ENCODE peak calls at places on chromosomes 2 and 18, in seven cellular contexts. One of them, this sample, is unnamed.

GRCh38 chr2:218992703-218993344 is 398 bp downstream of the CRYBA2 start:
- DNase-seq in psoas muscle: no peak
- DNase-seq in activated CD4-positive, alpha-beta T cell treated with anti-CD3 and anti-CD28 coated beads for 4 hours: no peak
- DNase-seq in NCI-H345: no peak
- DNase-seq in NCI-H2171: no peak
- DNase-seq in activated T-cell treated with anti-CD3 and anti-CD28 coated beads for 4 hours: no peak
- DNase-seq in stromal cell of bone marrow: no peak
- DNase-seq in this sample: no peak

GRCh38 chr2:216653931-216654365 is 20.7 kb downstream of the IGFBP2 start:
- DNase-seq in psoas muscle: no peak
- DNase-seq in NCI-H2171: no peak
- DNase-seq in NCI-H345: no peak
- DNase-seq in stromal cell of bone marrow: no peak
- DNase-seq in activated CD4-positive, alpha-beta T cell treated with anti-CD3 and anti-CD28 coated beads for 4 hours: no peak
- DNase-seq in activated T-cell treated with anti-CD3 and anti-CD28 coated beads for 4 hours: no peak
- DNase-seq in this sample: no peak

GRCh38 chr2:215052404-215052803 is 86.0 kb downstream of the ABCA12 start:
- DNase-seq in NCI-H2171: no peak
- DNase-seq in psoas muscle: no peak
- DNase-seq in NCI-H345: no peak
- DNase-seq in stromal cell of bone marrow: no peak
- DNase-seq in activated T-cell treated with anti-CD3 and anti-CD28 coated beads for 4 hours: no peak
- DNase-seq in activated CD4-positive, alpha-beta T cell treated with anti-CD3 and anti-CD28 coated beads for 4 hours: no peak
- DNase-seq in this sample: no peak

GRCh38 chr2:226478121-226478809 is 321.4 kb downstream of the IRS1 start:
- DNase-seq in NCI-H345: no peak
- DNase-seq in stromal cell of bone marrow: peak
- DNase-seq in activated T-cell treated with anti-CD3 and anti-CD28 coated beads for 4 hours: no peak
- DNase-seq in psoas muscle: peak
- DNase-seq in activated CD4-positive, alpha-beta T cell treated with anti-CD3 and anti-CD28 coated beads for 4 hours: no peak
- DNase-seq in NCI-H2171: no peak
- DNase-seq in this sample: peak

GRCh38 chr2:128701443-128701842 is 382.8 kb upstream of the HS6ST1 start:
- DNase-seq in psoas muscle: no peak
- DNase-seq in stromal cell of bone marrow: no peak
- DNase-seq in NCI-H345: no peak
- DNase-seq in activated CD4-positive, alpha-beta T cell treated with anti-CD3 and anti-CD28 coated beads for 4 hours: no peak
- DNase-seq in NCI-H2171: no peak
- DNase-seq in activated T-cell treated with anti-CD3 and anti-CD28 coated beads for 4 hours: no peak
- DNase-seq in this sample: no peak

GRCh38 chr18:40404284-40404683 is 1550.8 kb upstream of the PIK3C3 start:
- DNase-seq in NCI-H2171: no peak
- DNase-seq in NCI-H345: no peak
- DNase-seq in activated T-cell treated with anti-CD3 and anti-CD28 coated beads for 4 hours: no peak
- DNase-seq in psoas muscle: no peak
- DNase-seq in stromal cell of bone marrow: no peak
- DNase-seq in activated CD4-positive, alpha-beta T cell treated with anti-CD3 and anti-CD28 coated beads for 4 hours: no peak
- DNase-seq in this sample: no peak

GRCh38 chr2:30768708-30769580 is 38.3 kb downstream of the CAPN13 start:
- DNase-seq in activated T-cell treated with anti-CD3 and anti-CD28 coated beads for 4 hours: no peak
- DNase-seq in stromal cell of bone marrow: no peak
- DNase-seq in psoas muscle: no peak
- DNase-seq in NCI-H345: no peak
- DNase-seq in NCI-H2171: no peak
- DNase-seq in activated CD4-positive, alpha-beta T cell treated with anti-CD3 and anti-CD28 coated beads for 4 hours: no peak
- DNase-seq in this sample: no peak

GRCh38 chr18:34592961-34593382 is 117.1 kb upstream of the DTNA start:
- DNase-seq in psoas muscle: peak
- DNase-seq in NCI-H345: no peak
- DNase-seq in stromal cell of bone marrow: peak
- DNase-seq in activated T-cell treated with anti-CD3 and anti-CD28 coated beads for 4 hours: no peak
- DNase-seq in activated CD4-positive, alpha-beta T cell treated with anti-CD3 and anti-CD28 coated beads for 4 hours: no peak
- DNase-seq in NCI-H2171: no peak
- DNase-seq in this sample: peak

GRCh38 chr2:3738454-3738853 is 35.1 kb downstream of the DCDC2C start:
- DNase-seq in psoas muscle: no peak
- DNase-seq in NCI-H345: peak
- DNase-seq in activated T-cell treated with anti-CD3 and anti-CD28 coated beads for 4 hours: no peak
- DNase-seq in stromal cell of bone marrow: no peak
- DNase-seq in NCI-H2171: peak
- DNase-seq in activated CD4-positive, alpha-beta T cell treated with anti-CD3 and anti-CD28 coated beads for 4 hours: no peak
- DNase-seq in this sample: peak

GRCh38 chr2:190486037-190486623 is 48.4 kb downstream of the NEMP2 start:
- DNase-seq in NCI-H345: no peak
- DNase-seq in stromal cell of bone marrow: no peak
- DNase-seq in activated CD4-positive, alpha-beta T cell treated with anti-CD3 and anti-CD28 coated beads for 4 hours: no peak
- DNase-seq in NCI-H2171: no peak
- DNase-seq in psoas muscle: no peak
- DNase-seq in activated T-cell treated with anti-CD3 and anti-CD28 coated beads for 4 hours: no peak
- DNase-seq in this sample: no peak

GRCh38 chr2:81996332-81996731 is 1691.8 kb upstream of the LRRTM1 start:
- DNase-seq in psoas muscle: no peak
- DNase-seq in stromal cell of bone marrow: no peak
- DNase-seq in activated T-cell treated with anti-CD3 and anti-CD28 coated beads for 4 hours: no peak
- DNase-seq in NCI-H345: no peak
- DNase-seq in NCI-H2171: no peak
- DNase-seq in activated CD4-positive, alpha-beta T cell treated with anti-CD3 and anti-CD28 coated beads for 4 hours: no peak
- DNase-seq in this sample: no peak

GRCh38 chr2:108139521-108139920 is 100.2 kb upstream of the SULT1C3 start:
- DNase-seq in stromal cell of bone marrow: no peak
- DNase-seq in activated CD4-positive, alpha-beta T cell treated with anti-CD3 and anti-CD28 coated beads for 4 hours: no peak
- DNase-seq in NCI-H2171: no peak
- DNase-seq in NCI-H345: no peak
- DNase-seq in psoas muscle: no peak
- DNase-seq in activated T-cell treated with anti-CD3 and anti-CD28 coated beads for 4 hours: no peak
- DNase-seq in this sample: no peak

GRCh38 chr2:67669796-67670195 is 272.7 kb downstream of the ETAA1 start:
- DNase-seq in NCI-H345: no peak
- DNase-seq in activated T-cell treated with anti-CD3 and anti-CD28 coated beads for 4 hours: no peak
- DNase-seq in stromal cell of bone marrow: no peak
- DNase-seq in NCI-H2171: no peak
- DNase-seq in psoas muscle: no peak
- DNase-seq in activated CD4-positive, alpha-beta T cell treated with anti-CD3 and anti-CD28 coated beads for 4 hours: no peak
- DNase-seq in this sample: no peak

GRCh38 chr18:58726671-58727070 is 55.4 kb downstream of the MALT1 start:
- DNase-seq in psoas muscle: no peak
- DNase-seq in activated CD4-positive, alpha-beta T cell treated with anti-CD3 and anti-CD28 coated beads for 4 hours: no peak
- DNase-seq in NCI-H2171: no peak
- DNase-seq in stromal cell of bone marrow: no peak
- DNase-seq in activated T-cell treated with anti-CD3 and anti-CD28 coated beads for 4 hours: no peak
- DNase-seq in NCI-H345: no peak
- DNase-seq in this sample: no peak

GRCh38 chr18:11411021-11411420 is 198.4 kb upstream of the SLC35G4 start:
- DNase-seq in activated CD4-positive, alpha-beta T cell treated with anti-CD3 and anti-CD28 coated beads for 4 hours: no peak
- DNase-seq in NCI-H345: no peak
- DNase-seq in stromal cell of bone marrow: no peak
- DNase-seq in psoas muscle: no peak
- DNase-seq in activated T-cell treated with anti-CD3 and anti-CD28 coated beads for 4 hours: no peak
- DNase-seq in NCI-H2171: no peak
- DNase-seq in this sample: no peak

GRCh38 chr2:186531257-186531775 is 45.3 kb downstream of the ZC3H15 start:
- DNase-seq in stromal cell of bone marrow: no peak
- DNase-seq in psoas muscle: no peak
- DNase-seq in activated CD4-positive, alpha-beta T cell treated with anti-CD3 and anti-CD28 coated beads for 4 hours: no peak
- DNase-seq in NCI-H345: no peak
- DNase-seq in activated T-cell treated with anti-CD3 and anti-CD28 coated beads for 4 hours: no peak
- DNase-seq in NCI-H2171: no peak
- DNase-seq in this sample: no peak

GRCh38 chr2:163687213-163687612 is 48.6 kb downstream of the FIGN start:
- DNase-seq in psoas muscle: no peak
- DNase-seq in activated CD4-positive, alpha-beta T cell treated with anti-CD3 and anti-CD28 coated beads for 4 hours: no peak
- DNase-seq in activated T-cell treated with anti-CD3 and anti-CD28 coated beads for 4 hours: no peak
- DNase-seq in stromal cell of bone marrow: no peak
- DNase-seq in NCI-H345: no peak
- DNase-seq in NCI-H2171: no peak
- DNase-seq in this sample: no peak

GRCh38 chr2:17615152-17615551 is 74.7 kb downstream of the VSNL1 start:
- DNase-seq in activated T-cell treated with anti-CD3 and anti-CD28 coated beads for 4 hours: no peak
- DNase-seq in psoas muscle: no peak
- DNase-seq in NCI-H2171: no peak
- DNase-seq in stromal cell of bone marrow: no peak
- DNase-seq in activated CD4-positive, alpha-beta T cell treated with anti-CD3 and anti-CD28 coated beads for 4 hours: no peak
- DNase-seq in NCI-H345: no peak
- DNase-seq in this sample: no peak

GRCh38 chr2:191571163-191571769 is 106.7 kb upstream of the NABP1 start:
- DNase-seq in activated CD4-positive, alpha-beta T cell treated with anti-CD3 and anti-CD28 coated beads for 4 hours: peak
- DNase-seq in stromal cell of bone marrow: peak
- DNase-seq in NCI-H2171: no peak
- DNase-seq in activated T-cell treated with anti-CD3 and anti-CD28 coated beads for 4 hours: peak
- DNase-seq in psoas muscle: no peak
- DNase-seq in NCI-H345: no peak
- DNase-seq in this sample: peak

GRCh38 chr2:65057391-65058052 is 1.3 kb downstream of the CEP68 start:
- DNase-seq in activated T-cell treated with anti-CD3 and anti-CD28 coated beads for 4 hours: peak
- DNase-seq in NCI-H2171: no peak
- DNase-seq in psoas muscle: no peak
- DNase-seq in stromal cell of bone marrow: no peak
- DNase-seq in NCI-H345: peak
- DNase-seq in activated CD4-positive, alpha-beta T cell treated with anti-CD3 and anti-CD28 coated beads for 4 hours: peak
- DNase-seq in this sample: peak

GRCh38 chr2:38245114-38245641 is 131.9 kb downstream of the ATL2 start:
- DNase-seq in stromal cell of bone marrow: no peak
- DNase-seq in activated T-cell treated with anti-CD3 and anti-CD28 coated beads for 4 hours: no peak
- DNase-seq in activated CD4-positive, alpha-beta T cell treated with anti-CD3 and anti-CD28 coated beads for 4 hours: no peak
- DNase-seq in NCI-H345: no peak
- DNase-seq in psoas muscle: no peak
- DNase-seq in NCI-H2171: no peak
- DNase-seq in this sample: no peak

GRCh38 chr2:85893428-85894258 is 4.9 kb upstream of the ST3GAL5 start:
- DNase-seq in NCI-H345: no peak
- DNase-seq in psoas muscle: no peak
- DNase-seq in NCI-H2171: peak
- DNase-seq in stromal cell of bone marrow: no peak
- DNase-seq in activated T-cell treated with anti-CD3 and anti-CD28 coated beads for 4 hours: no peak
- DNase-seq in activated CD4-positive, alpha-beta T cell treated with anti-CD3 and anti-CD28 coated beads for 4 hours: no peak
- DNase-seq in this sample: peak

GRCh38 chr18:10234912-10235439 is 219.5 kb upstream of the APCDD1 start:
- DNase-seq in NCI-H2171: no peak
- DNase-seq in NCI-H345: peak
- DNase-seq in activated CD4-positive, alpha-beta T cell treated with anti-CD3 and anti-CD28 coated beads for 4 hours: no peak
- DNase-seq in stromal cell of bone marrow: no peak
- DNase-seq in psoas muscle: no peak
- DNase-seq in activated T-cell treated with anti-CD3 and anti-CD28 coated beads for 4 hours: no peak
- DNase-seq in this sample: no peak

GRCh38 chr2:119638891-119639539 is 40.0 kb upstream of the TMEM177 start:
- DNase-seq in NCI-H345: peak
- DNase-seq in NCI-H2171: no peak
- DNase-seq in activated T-cell treated with anti-CD3 and anti-CD28 coated beads for 4 hours: no peak
- DNase-seq in stromal cell of bone marrow: no peak
- DNase-seq in activated CD4-positive, alpha-beta T cell treated with anti-CD3 and anti-CD28 coated beads for 4 hours: no peak
- DNase-seq in psoas muscle: no peak
- DNase-seq in this sample: no peak

GRCh38 chr18:46736136-46736535 is 20.7 kb downstream of the ST8SIA5 start:
- DNase-seq in stromal cell of bone marrow: no peak
- DNase-seq in activated CD4-positive, alpha-beta T cell treated with anti-CD3 and anti-CD28 coated beads for 4 hours: no peak
- DNase-seq in psoas muscle: no peak
- DNase-seq in activated T-cell treated with anti-CD3 and anti-CD28 coated beads for 4 hours: no peak
- DNase-seq in NCI-H345: no peak
- DNase-seq in NCI-H2171: no peak
- DNase-seq in this sample: no peak

GRCh38 chr2:17591846-17592245 is 51.4 kb downstream of the VSNL1 start:
- DNase-seq in activated CD4-positive, alpha-beta T cell treated with anti-CD3 and anti-CD28 coated beads for 4 hours: no peak
- DNase-seq in activated T-cell treated with anti-CD3 and anti-CD28 coated beads for 4 hours: no peak
- DNase-seq in psoas muscle: no peak
- DNase-seq in NCI-H345: no peak
- DNase-seq in stromal cell of bone marrow: no peak
- DNase-seq in NCI-H2171: no peak
- DNase-seq in this sample: no peak

GRCh38 chr2:52810460-52810859 is 957.1 kb upstream of the CHAC2 start:
- DNase-seq in psoas muscle: no peak
- DNase-seq in stromal cell of bone marrow: peak
- DNase-seq in activated CD4-positive, alpha-beta T cell treated with anti-CD3 and anti-CD28 coated beads for 4 hours: no peak
- DNase-seq in activated T-cell treated with anti-CD3 and anti-CD28 coated beads for 4 hours: no peak
- DNase-seq in NCI-H2171: no peak
- DNase-seq in NCI-H345: no peak
- DNase-seq in this sample: peak

GRCh38 chr2:166171210-166171609 is 43.4 kb upstream of the SCN1A start:
- DNase-seq in activated CD4-positive, alpha-beta T cell treated with anti-CD3 and anti-CD28 coated beads for 4 hours: no peak
- DNase-seq in NCI-H2171: no peak
- DNase-seq in stromal cell of bone marrow: no peak
- DNase-seq in psoas muscle: no peak
- DNase-seq in activated T-cell treated with anti-CD3 and anti-CD28 coated beads for 4 hours: no peak
- DNase-seq in NCI-H345: no peak
- DNase-seq in this sample: no peak

This sample was measured in H4.